ENCODE peak calls at places on chromosome 9, in five cellular contexts. A, J, I, H and L are unnamed samples.

GRCh38 chr9:84738353-84738752 is 68.8 kb downstream of the NTRK2 start:
- DNase-seq in A (no peak), H (no peak), J (no peak), I (no peak), L (no peak)

GRCh38 chr9:37452611-37453010 is 12.6 kb downstream of the ZBTB5 start:
- DNase-seq in J (no peak), I (no peak), H (no peak), A (no peak), L (no peak)

GRCh38 chr9:134910146-134910545 is 7.6 kb downstream of the FCN1 start:
- DNase-seq in H (no peak), J (no peak), I (no peak), A (no peak), L (no peak)

GRCh38 chr9:79224672-79225433 is 346.9 kb upstream of the TLE4 start:
- DNase-seq in H (peak; percentile 92), J (peak; percentile 34), A (no peak), I (peak; percentile 80), L (no peak)

GRCh38 chr9:120715331-120715924 is 1.2 kb upstream of the MEGF9 start:
- DNase-seq in I (peak; percentile 66), J (peak; percentile 54), H (peak; percentile 43), A (peak; percentile 43), L (peak; percentile 44)

GRCh38 chr9:78613006-78613405 is 316.1 kb downstream of the PSAT1 start:
- DNase-seq in I (no peak), J (no peak), A (no peak), H (no peak), L (no peak)

GRCh38 chr9:38720083-38720755 is at the start of gene FAM240B:
- DNase-seq in I (no peak), H (no peak), J (no peak), A (no peak), L (no peak)

GRCh38 chr9:37311938-37312730 is 110.4 kb upstream of the GRHPR start:
- DNase-seq in A (no peak), J (no peak), I (peak; percentile 69), H (peak; percentile 18), L (no peak)

GRCh38 chr9:94174164-94174563 is 84.9 kb upstream of the ZNF169 start:
- DNase-seq in A (no peak), I (no peak), J (no peak), H (no peak), L (no peak)

GRCh38 chr9:107046692-107047091 is 183.7 kb downstream of the ZNF462 start:
- DNase-seq in J (no peak), I (no peak), H (no peak), A (no peak), L (no peak)

GRCh38 chr9:74528207-74528606 is 31.1 kb downstream of the RORB start:
- DNase-seq in A (no peak), H (no peak), I (no peak), J (peak; percentile 4), L (no peak)

GRCh38 chr9:113957778-113958430 is 81.8 kb downstream of the ZNF618 start:
- DNase-seq in H (peak; percentile 77), A (no peak), J (peak; percentile 80), I (peak; percentile 86), L (no peak)

GRCh38 chr9:95268681-95269080 is 48.8 kb downstream of the FANCC start:
- DNase-seq in H (peak; percentile 35), A (peak; percentile 32), J (peak; percentile 75), I (peak; percentile 22), L (no peak)
- TF ChIP-seq CTCF in H (peak; percentile 53), A (no peak), J (peak; percentile 54), I (peak; percentile 52), L (no peak)

GRCh38 chr9:98241357-98242104 is 13.9 kb downstream of the TBC1D2 start:
- DNase-seq in H (no peak), I (no peak), A (peak; percentile 31), J (no peak), L (no peak)
- TF ChIP-seq CTCF in H (no peak), I (peak; percentile 7), A (peak; percentile 16), J (no peak), L (no peak)

DNA sequence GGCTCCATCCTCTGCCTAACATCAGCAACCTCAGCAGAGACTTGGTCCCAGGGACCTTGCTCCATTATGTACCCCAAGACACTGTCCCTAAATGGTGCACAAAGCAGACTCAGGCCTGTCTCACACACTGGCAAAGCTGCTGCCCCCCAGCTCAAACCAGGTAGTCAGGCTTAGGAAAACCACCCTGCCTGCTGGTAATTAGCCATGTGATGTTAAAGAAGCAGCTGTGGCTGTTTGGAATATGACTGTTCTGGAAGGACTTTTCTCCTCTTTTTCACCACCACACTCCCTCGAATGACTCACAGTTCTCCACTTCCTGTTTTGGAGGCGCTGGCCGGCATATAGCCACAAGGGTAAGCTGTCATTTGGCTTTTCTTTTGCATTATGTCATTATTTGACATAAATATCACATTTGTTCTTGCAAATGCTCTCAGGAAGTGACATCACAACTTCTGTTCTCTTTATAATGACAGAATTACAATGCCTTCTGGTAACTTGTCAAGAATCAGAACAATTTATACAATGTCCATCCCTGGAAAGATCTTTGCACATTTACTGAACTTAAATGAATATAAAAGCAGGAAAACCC is 113.9 kb downstream of the SUSD1 start:
- DNase-seq in A (no peak), J (peak; percentile 74), I (peak; percentile 98), H (peak; percentile 96), L (no peak)
- TF ChIP-seq CTCF in A (no peak), J (no peak), I (no peak), H (no peak), L (no peak)

GRCh38 chr9:108271236-108271635 is 584.5 kb downstream of the ACTL7B start:
- DNase-seq in J (no peak), H (no peak), A (no peak), I (no peak), L (no peak)
- TF ChIP-seq CTCF in J (no peak), H (no peak), A (no peak), I (no peak), L (no peak)